ENCODE peak calls at places on chromosome 17, in four cellular contexts. T is H9, E is H1, X is mesendoderm. I is an unnamed sample.

GRCh38 chr17:15952048-15952532 is 7.2 kb downstream of the ADORA2B start:
- DNase-seq in X (no peak), T (no peak), E (no peak), I (no peak)

GRCh38 chr17:52297230-52298010 is 138.9 kb upstream of the CA10 start:
- DNase-seq in X (peak; percentile 4), E (no peak), T (no peak), I (no peak)

GRCh38 chr17:47694818-47695663 is 1.1 kb downstream of the TBKBP1 start:
- DNase-seq in E (peak; percentile 77), X (peak; percentile 65), T (peak; percentile 71), I (peak; percentile 49)

GRCh38 chr17:4966844-4967538 is 626 bp downstream of the SPAG7 start:
- DNase-seq in E (peak; percentile 85), X (peak; percentile 100), T (peak; percentile 100), I (peak; percentile 100)

GRCh38 chr17:40331743-40332641 is 23.0 kb downstream of the RARA start:
- DNase-seq in X (no peak), E (no peak), T (no peak), I (no peak)

GRCh38 chr17:72116692-72117469 is 3.9 kb upstream of the SOX9 start:
- DNase-seq in T (no peak), X (no peak), E (no peak), I (peak; percentile 30)

GRCh38 chr17:66625321-66625767 is 209.6 kb upstream of the CACNG5 start:
- DNase-seq in X (peak; percentile 45), E (no peak), T (no peak), I (peak; percentile 49)

GRCh38 chr17:22270381-22270780 is 578.1 kb downstream of the KCNJ18 start:
- DNase-seq in E (no peak), X (no peak), T (no peak), I (no peak)

GRCh38 chr17:62637809-62638208 is 10.3 kb downstream of the MRC2 start:
- DNase-seq in X (peak; percentile 76), E (no peak), T (peak; percentile 84), I (no peak)

GRCh38 chr17:45784583-45785372 is 658 bp downstream of the CRHR1 start:
- DNase-seq in E (peak; percentile 80), T (peak; percentile 65), X (peak; percentile 52), I (no peak)

GRCh38 chr17:81391268-81391963 is 3.8 kb upstream of the BAHCC1 start:
- DNase-seq in T (no peak), X (no peak), E (peak; percentile 47), I (no peak)
- H3K23ac ChIP-seq in T (no peak overlapping the region), X (no peak overlapping the region), E (no peak overlapping the region), I (peak overlapping the region; percentile 99)

GRCh38 chr17:73378974-73379470 is 67.2 kb upstream of the CDC42EP4 start:
- DNase-seq in T (no peak), E (no peak), X (no peak), I (no peak)
- H3K23ac ChIP-seq in T (no peak overlapping the region), E (no peak overlapping the region), X (no peak overlapping the region), I (no peak overlapping the region)

GRCh38 chr17:1937461-1937860 is 87.7 kb downstream of the RTN4RL1 start:
- DNase-seq in X (no peak), E (no peak), T (no peak), I (no peak)
- H3K23ac ChIP-seq in X (no peak overlapping the region), E (no peak overlapping the region), T (no peak overlapping the region), I (no peak overlapping the region)

DNA sequence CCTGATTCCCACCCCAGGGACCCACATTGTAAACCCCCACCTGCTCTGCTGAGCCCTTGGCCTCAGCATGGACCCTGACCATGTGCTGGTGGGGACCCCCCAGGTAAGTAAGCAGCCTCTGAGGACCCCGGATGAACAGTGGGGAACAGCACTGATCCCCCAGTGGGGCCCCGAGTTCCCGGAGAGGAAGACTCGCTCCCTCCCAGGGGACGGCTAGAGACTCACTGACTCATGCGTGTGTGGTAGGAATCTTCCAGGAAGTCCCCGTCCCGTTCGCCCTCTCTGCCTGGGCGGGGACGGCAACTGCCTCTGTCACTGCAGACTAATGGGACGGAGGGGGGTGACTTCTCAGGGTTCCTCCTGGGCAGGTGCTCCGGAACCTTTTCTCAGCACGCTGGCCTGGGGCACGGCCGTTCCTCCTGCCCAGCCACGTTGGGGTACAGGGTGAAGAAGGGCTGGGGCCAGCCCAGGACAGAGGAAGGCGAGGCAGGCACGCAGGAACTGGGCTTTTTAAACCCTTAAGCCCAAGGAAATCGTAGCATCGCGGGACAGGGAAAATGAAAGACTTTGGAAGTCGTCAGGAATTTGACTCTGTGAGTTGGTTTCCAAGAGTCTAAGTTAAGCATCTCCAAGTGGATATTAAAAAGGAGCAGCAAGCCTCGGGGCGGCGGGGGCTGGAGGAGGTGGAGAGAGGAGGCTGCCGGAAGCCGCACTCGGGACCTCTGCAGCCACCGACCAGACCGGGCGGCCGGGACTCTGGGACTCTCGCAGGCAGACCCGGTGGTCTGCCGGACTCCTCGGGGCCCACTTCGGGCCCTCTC is 178.7 kb downstream of the SEC14L1 start:
- DNase-seq in E (no peak), X (peak; percentile 81), T (peak; percentile 78), I (peak; percentile 86)
- H3K23ac ChIP-seq in E (no peak overlapping the region), X (no peak overlapping the region), T (no peak overlapping the region), I (peak overlapping the region; percentile 95)

GRCh38 chr17:42521666-42522262 is 14.3 kb upstream of the NAGLU start:
- DNase-seq in X (no peak), E (no peak), T (peak; percentile 21), I (no peak)
- H3K23ac ChIP-seq in X (no peak overlapping the region), E (no peak overlapping the region), T (no peak overlapping the region), I (peak overlapping the region; percentile 99)

GRCh38 chr17:2852211-2852610 is 56.0 kb downstream of the RAP1GAP2 start:
- DNase-seq in X (no peak), E (no peak), T (no peak), I (no peak)

GRCh38 chr17:2853111-2853721 is 57.0 kb downstream of the RAP1GAP2 start:
- DNase-seq in X (peak; percentile 87), T (peak; percentile 60), E (peak; percentile 76), I (peak; percentile 49)

GRCh38 chr17:2853722-2854580 is 57.7 kb downstream of the RAP1GAP2 start:
- DNase-seq in T (no peak), E (peak; percentile 69), X (peak; percentile 62), I (no peak)

GRCh38 chr17:2851615-2852014 is 55.4 kb downstream of the RAP1GAP2 start:
- DNase-seq in E (no peak), T (no peak), X (no peak), I (no peak)

DNA sequence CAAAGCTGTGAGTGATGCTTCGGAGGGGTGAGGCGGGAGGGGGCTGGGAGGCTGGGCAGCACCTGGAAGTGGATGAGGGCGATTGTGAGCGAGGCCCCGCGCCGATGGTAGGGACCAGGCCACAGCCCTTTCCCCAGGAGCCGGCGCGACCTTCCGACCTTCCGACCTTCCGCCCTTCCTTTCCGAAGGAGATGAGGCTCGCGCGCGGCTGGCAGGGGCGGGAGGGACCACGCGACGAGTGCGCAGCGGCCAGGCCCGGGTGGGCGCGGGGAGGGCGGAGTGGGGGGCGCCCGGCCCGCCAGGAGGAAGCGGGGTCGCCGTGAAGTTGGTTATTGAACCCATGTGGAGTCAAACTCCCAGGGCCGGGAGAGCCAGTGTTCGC is 56.5 kb downstream of the RAP1GAP2 start:
- DNase-seq in E (peak; percentile 71), X (peak; percentile 74), T (no peak), I (no peak)
- H3K23ac ChIP-seq in E (no peak overlapping the region), X (no peak overlapping the region), T (no peak overlapping the region), I (no peak overlapping the region)

DNA sequence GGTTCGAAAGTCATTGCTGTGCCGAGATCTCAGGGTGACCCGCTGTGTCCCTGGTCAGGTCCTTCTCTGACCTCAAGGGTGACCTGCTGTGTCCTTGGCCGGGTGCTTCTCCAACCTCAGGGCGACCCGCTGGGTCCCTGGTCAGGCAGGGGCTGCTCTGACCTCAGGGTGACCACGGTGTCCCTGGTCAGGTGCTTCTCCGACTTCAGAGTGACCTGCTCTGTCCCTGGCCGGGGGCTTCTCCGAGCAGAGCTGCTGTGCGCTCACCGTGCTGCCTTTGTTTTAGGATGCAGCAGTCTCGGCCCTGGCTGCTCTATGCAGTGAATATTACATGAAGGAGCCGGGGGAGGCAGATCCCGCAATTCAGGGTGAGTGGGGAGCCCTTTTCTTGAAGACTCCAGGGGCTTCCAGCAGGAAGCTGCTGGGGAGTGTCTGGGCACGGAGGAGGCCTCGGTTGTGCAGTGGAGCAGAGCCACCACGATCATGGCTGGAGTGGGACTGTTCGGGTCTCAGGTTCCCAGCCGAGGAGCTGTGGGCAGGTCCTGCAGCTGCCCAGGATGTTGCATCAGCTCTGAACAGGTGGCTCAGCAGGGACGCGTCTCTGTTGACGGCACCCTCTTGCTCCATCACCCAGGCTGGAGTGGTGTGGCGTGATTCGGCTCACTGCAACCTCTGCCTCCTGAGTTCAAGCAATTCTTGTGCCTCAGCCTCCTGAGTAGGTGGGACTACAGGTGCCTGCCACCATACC is 83.7 kb upstream of the ZNF750 start:
- DNase-seq in E (no peak), T (no peak), X (no peak), I (no peak)
- H3K23ac ChIP-seq in E (no peak overlapping the region), T (no peak overlapping the region), X (no peak overlapping the region), I (no peak overlapping the region)

GRCh38 chr17:58517378-58517927 is 3.0 kb upstream of the MTMR4 start:
- DNase-seq in T (no peak), X (no peak), E (no peak), I (no peak)

GRCh38 chr17:58514795-58515157 is 338 bp upstream of the MTMR4 start:
- DNase-seq in E (no peak), T (no peak), X (no peak), I (no peak)

GRCh38 chr17:58515286-58515685 is 848 bp upstream of the MTMR4 start:
- DNase-seq in E (no peak), T (no peak), X (no peak), I (no peak)

GRCh38 chr17:58517928-58518609 is 3.6 kb upstream of the MTMR4 start:
- DNase-seq in E (peak; percentile 95), X (peak; percentile 100), T (peak; percentile 100), I (peak; percentile 100)

GRCh38 chr17:58516644-58517377 is 2.4 kb upstream of the MTMR4 start:
- DNase-seq in E (no peak), X (no peak), T (no peak), I (no peak)
- H3K23ac ChIP-seq in E (no peak overlapping the region), X (no peak overlapping the region), T (no peak overlapping the region), I (peak overlapping the region; percentile 38)

DNA sequence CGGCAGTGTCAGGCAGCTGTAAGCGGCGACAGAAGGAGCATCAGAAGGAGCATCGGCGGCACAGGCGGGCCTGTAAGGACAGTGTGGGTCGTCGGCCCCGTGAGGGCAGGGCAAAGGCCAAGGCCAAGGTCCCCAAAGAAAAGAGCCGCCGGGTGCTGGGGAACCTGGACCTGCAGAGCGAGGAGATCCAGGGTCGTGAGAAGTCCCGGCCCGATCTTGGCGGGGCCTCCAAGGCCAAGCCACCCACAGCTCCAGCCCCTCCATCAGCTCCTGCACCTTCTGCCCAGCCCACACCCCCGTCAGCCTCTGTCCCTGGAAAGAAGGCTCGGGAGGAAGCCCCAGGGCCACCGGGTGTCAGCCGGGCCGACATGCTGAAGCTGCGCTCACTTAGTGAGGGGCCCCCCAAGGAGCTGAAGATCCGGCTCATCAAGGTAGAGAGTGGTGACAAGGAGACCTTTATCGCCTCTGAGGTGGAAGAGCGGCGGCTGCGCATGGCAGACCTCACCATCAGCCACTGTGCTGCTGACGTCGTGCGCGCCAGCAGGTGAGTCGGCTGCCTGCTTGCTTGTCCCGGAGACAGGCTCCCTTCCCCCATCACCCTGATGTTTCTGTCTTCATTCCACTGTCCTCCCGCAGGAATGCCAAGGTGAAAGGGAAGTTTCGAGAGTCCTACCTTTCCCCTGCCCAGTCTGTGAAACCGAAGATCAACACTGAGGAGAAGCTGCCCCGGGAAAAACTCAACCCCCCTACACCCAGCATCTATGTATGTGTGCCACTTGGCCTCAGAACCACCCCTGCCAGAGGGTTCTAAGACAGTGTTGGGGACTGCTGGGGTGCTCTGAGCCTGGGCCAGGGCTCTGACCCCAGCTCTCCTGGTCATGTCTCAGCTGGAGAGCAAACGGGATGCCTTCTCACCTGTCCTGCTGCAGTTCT is 5.4 kb upstream of the TMEM88 start:
- DNase-seq in T (no peak), X (no peak), E (no peak), I (no peak)
- H3K23ac ChIP-seq in T (no peak overlapping the region), X (no peak overlapping the region), E (no peak overlapping the region), I (no peak overlapping the region)